ENCODE peak calls at places on chromosomes 16 and 17, in seven cellular contexts. Y is AG04450; V is AG08396; T is activated T-helper 2 cell treated with anti-CD3 and anti-CD28 coated beads, Interferon-gamma antibody, Interleukin-2, Interleukin-4, amounts not matched to agents 10 μg/mL and 5 μg/mL and 100 μg/mL, durations not matched to agents 14 hours and 24 hours and 36 hours; K is WTC11; H is mesenchymal stem cell; W is kidney epithelial cell. O is an unnamed sample.

GRCh38 chr17:61260061-61260797 is 139.4 kb upstream of the TBX2 start:
- DNase-seq in Y (no peak), V (no peak), T (no peak), K (no peak), H (peak; percentile 82), W (no peak), O (no peak)

GRCh38 chr17:7405413-7405881 is 1.6 kb upstream of the TMEM256 start:
- DNase-seq in Y (no peak), V (peak; percentile 50), T (no peak), K (no peak), H (peak; percentile 34), W (no peak), O (no peak)

GRCh38 chr16:57081744-57082143 is 10.6 kb upstream of the CPNE2 start:
- DNase-seq in Y (no peak), V (no peak), T (no peak), K (no peak), H (no peak), W (no peak), O (no peak)

GRCh38 chr16:86990451-86990850 is 326.7 kb downstream of the C16orf95 start:
- DNase-seq in Y (no peak), V (no peak), T (no peak), K (no peak), H (peak; percentile 27), W (peak; percentile 45), O (no peak)

GRCh38 chr17:36602030-36602737 is 801 bp downstream of the MRM1 start:
- DNase-seq in Y (no peak), V (no peak), T (no peak), K (no peak), H (no peak), W (no peak), O (no peak)

GRCh38 chr17:1977583-1978395 is 47.3 kb downstream of the RTN4RL1 start:
- DNase-seq in Y (no peak), V (no peak), T (no peak), K (peak; percentile 78), H (no peak), W (no peak), O (no peak)

GRCh38 chr16:74726736-74727135 is 26.1 kb upstream of the MLKL start:
- DNase-seq in Y (no peak), V (no peak), T (no peak), K (peak; percentile 80), H (no peak), W (no peak), O (no peak)

GRCh38 chr16:19108409-19109287 is 5.1 kb upstream of the ITPRIPL2 start:
- DNase-seq in Y (no peak), V (no peak), T (no peak), K (no peak), H (no peak), W (no peak), O (no peak)

GRCh38 chr17:55304171-55304859 is 39.6 kb downstream of the HLF start:
- DNase-seq in Y (no peak), V (no peak), T (no peak), K (no peak), H (no peak), W (no peak), O (no peak)

GRCh38 chr17:22692066-22692800 is 999.9 kb downstream of the KCNJ18 start:
- DNase-seq in Y (no peak), V (no peak), T (no peak), K (no peak), H (no peak), W (no peak), O (no peak)

GRCh38 chr17:63082273-63082861 is 116.3 kb downstream of the TANC2 start:
- DNase-seq in Y (peak; percentile 1), V (no peak), T (no peak), K (no peak), H (peak; percentile 52), W (no peak), O (peak; percentile 18)

O was measured in AG08395.